ENCODE peak calls at places on chromosomes 5 and 9, in six cellular contexts. One of them, this sample, is unnamed.

GRCh38 chr9:128757602-128758001 is 14.1 kb downstream of the ZER1 start:
- DNase-seq in tibial nerve: no peak
- DNase-seq in effector memory CD4-positive, alpha-beta T cell: no peak
- DNase-seq in T-helper 2 cell: no peak
- DNase-seq in aorta: no peak
- DNase-seq in iPS DF 19.7: no peak
- DNase-seq in this sample: no peak

GRCh38 chr5:16782227-16782626 is 153.9 kb downstream of the MYO10 start:
- DNase-seq in effector memory CD4-positive, alpha-beta T cell: no peak
- DNase-seq in iPS DF 19.7: no peak
- DNase-seq in tibial nerve: no peak
- DNase-seq in T-helper 2 cell: no peak
- DNase-seq in aorta: no peak
- DNase-seq in this sample: no peak

GRCh38 chr9:113998529-113999255 is 79.4 kb downstream of the AMBP start:
- DNase-seq in aorta: no peak
- DNase-seq in effector memory CD4-positive, alpha-beta T cell: no peak
- DNase-seq in iPS DF 19.7: no peak
- DNase-seq in tibial nerve: no peak
- DNase-seq in T-helper 2 cell: no peak
- DNase-seq in this sample: no peak

GRCh38 chr5:139105621-139106071 is 92.5 kb downstream of the SIL1 start:
- DNase-seq in aorta: no peak
- DNase-seq in iPS DF 19.7: no peak
- DNase-seq in T-helper 2 cell: no peak
- DNase-seq in effector memory CD4-positive, alpha-beta T cell: no peak
- DNase-seq in tibial nerve: no peak
- DNase-seq in this sample: no peak

GRCh38 chr5:93328833-93329232 is 252.2 kb downstream of the NR2F1-AS1 start:
- DNase-seq in iPS DF 19.7: no peak
- DNase-seq in tibial nerve: no peak
- DNase-seq in aorta: no peak
- DNase-seq in effector memory CD4-positive, alpha-beta T cell: no peak
- DNase-seq in T-helper 2 cell: no peak
- DNase-seq in this sample: no peak

GRCh38 chr5:131441184-131441583 is 177.3 kb downstream of the CDC42SE2 start:
- DNase-seq in effector memory CD4-positive, alpha-beta T cell: no peak
- DNase-seq in aorta: no peak
- DNase-seq in iPS DF 19.7: no peak
- DNase-seq in T-helper 2 cell: no peak
- DNase-seq in tibial nerve: no peak
- DNase-seq in this sample: no peak

GRCh38 chr5:155773680-155774079 is 553.3 kb upstream of the SGCD start:
- DNase-seq in T-helper 2 cell: no peak
- DNase-seq in effector memory CD4-positive, alpha-beta T cell: no peak
- DNase-seq in aorta: no peak
- DNase-seq in iPS DF 19.7: no peak
- DNase-seq in tibial nerve: no peak
- DNase-seq in this sample: no peak

GRCh38 chr9:28688172-28688571 is 1114.9 kb upstream of the C9orf72 start:
- DNase-seq in effector memory CD4-positive, alpha-beta T cell: no peak
- DNase-seq in tibial nerve: no peak
- DNase-seq in T-helper 2 cell: no peak
- DNase-seq in aorta: no peak
- DNase-seq in iPS DF 19.7: peak
- DNase-seq in this sample: no peak

GRCh38 chr9:136364369-136364748 is 815 bp upstream of the DNLZ start:
- DNase-seq in iPS DF 19.7: no peak
- DNase-seq in tibial nerve: no peak
- DNase-seq in effector memory CD4-positive, alpha-beta T cell: no peak
- DNase-seq in aorta: no peak
- DNase-seq in T-helper 2 cell: no peak
- DNase-seq in this sample: no peak

GRCh38 chr5:74851684-74852353 is 14.4 kb downstream of the FAM169A start:
- DNase-seq in aorta: no peak
- DNase-seq in effector memory CD4-positive, alpha-beta T cell: no peak
- DNase-seq in tibial nerve: no peak
- DNase-seq in T-helper 2 cell: no peak
- DNase-seq in iPS DF 19.7: no peak
- DNase-seq in this sample: no peak

GRCh38 chr5:148620696-148621095 is 33.6 kb downstream of the HTR4 start:
- DNase-seq in effector memory CD4-positive, alpha-beta T cell: no peak
- DNase-seq in aorta: no peak
- DNase-seq in tibial nerve: no peak
- DNase-seq in T-helper 2 cell: no peak
- DNase-seq in iPS DF 19.7: no peak
- DNase-seq in this sample: no peak

GRCh38 chr5:145829708-145830361 is 5.3 kb downstream of the PRELID2 start:
- DNase-seq in iPS DF 19.7: no peak
- DNase-seq in aorta: no peak
- DNase-seq in T-helper 2 cell: no peak
- DNase-seq in tibial nerve: no peak
- DNase-seq in effector memory CD4-positive, alpha-beta T cell: no peak
- DNase-seq in this sample: no peak

GRCh38 chr9:19642256-19642655 is 146.6 kb downstream of the SLC24A2 start:
- DNase-seq in aorta: no peak
- DNase-seq in iPS DF 19.7: no peak
- DNase-seq in T-helper 2 cell: no peak
- DNase-seq in tibial nerve: no peak
- DNase-seq in effector memory CD4-positive, alpha-beta T cell: no peak
- DNase-seq in this sample: no peak

GRCh38 chr5:149428032-149428431 is 48.9 kb upstream of the IL17B start:
- DNase-seq in tibial nerve: no peak
- DNase-seq in effector memory CD4-positive, alpha-beta T cell: no peak
- DNase-seq in aorta: no peak
- DNase-seq in T-helper 2 cell: no peak
- DNase-seq in iPS DF 19.7: no peak
- DNase-seq in this sample: no peak